ENCODE peak calls at places on chromosomes 11 and 22, in seven cellular contexts. A, F, O, L, K, E and N are unnamed samples.

GRCh38 chr11:63874511-63874910 is 35.6 kb downstream of the MARK2 start:
- DNase-seq in F (no peak), L (peak; percentile 29), A (no peak), E (no peak), K (no peak), O (no peak), N (no peak)

GRCh38 chr11:65112226-65112550 is 516 bp downstream of the TM7SF2 start:
- DNase-seq in F (peak; percentile 65), E (no peak), L (no peak), A (no peak), K (no peak), O (no peak), N (no peak)

GRCh38 chr22:38727530-38728451 is 22.0 kb downstream of the GTPBP1 start:
- DNase-seq in O (no peak), L (no peak), E (no peak), K (no peak), A (no peak), F (no peak), N (no peak)

GRCh38 chr22:17990942-17991341 is 33.4 kb downstream of the MICAL3 start:
- DNase-seq in F (no peak), K (no peak), E (no peak), O (no peak), A (no peak), L (no peak), N (no peak)

GRCh38 chr11:15159085-15159484 is 44.4 kb downstream of the INSC start:
- DNase-seq in O (no peak), L (peak; percentile 22), E (no peak), K (peak; percentile 28), F (peak; percentile 38), A (peak; percentile 51), N (no peak)

GRCh38 chr11:126700773-126701554 is 299.6 kb downstream of the KIRREL3 start:
- DNase-seq in A (peak; percentile 75), F (no peak), O (no peak), K (peak; percentile 54), L (no peak), E (no peak), N (no peak)

GRCh38 chr11:66002648-66003225 is 434 bp downstream of the BANF1 start:
- DNase-seq in K (peak; percentile 83), E (peak; percentile 94), F (no peak), O (no peak), A (no peak), L (no peak), N (no peak)

GRCh38 chr11:64225608-64226506 is at the start of the genes NUDT22 and TRPT1:
- DNase-seq in F (peak; percentile 94), K (peak; percentile 96), O (peak; percentile 87), E (peak; percentile 97), L (peak; percentile 95), A (peak; percentile 92), N (peak; percentile 93)

GRCh38 chr11:96306933-96307747 is 35.9 kb downstream of the MAML2 start:
- DNase-seq in O (no peak), K (no peak), F (peak; percentile 42), E (no peak), L (peak; percentile 94), A (no peak), N (no peak)

GRCh38 chr11:18310800-18311340 is 11.1 kb downstream of the HPS5 start:
- DNase-seq in L (no peak), K (peak; percentile 37), E (no peak), A (peak; percentile 16), O (no peak), F (no peak), N (no peak)

GRCh38 chr11:123490527-123490926 is 60.5 kb downstream of the GRAMD1B start:
- DNase-seq in O (no peak), K (no peak), A (no peak), E (no peak), F (no peak), L (no peak), N (no peak)
- TF ChIP-seq CTCF in O (no peak), K (peak; percentile 16), A (no peak), E (no peak), F (no peak), L (no peak), N (no peak)

GRCh38 chr11:20015529-20016427 is 144.5 kb downstream of the DBX1 start:
- DNase-seq in L (no peak), O (no peak), A (no peak), E (no peak), K (no peak), F (no peak), N (no peak)
- TF ChIP-seq CTCF in L (no peak), O (no peak), A (no peak), E (no peak), K (no peak), F (no peak), N (no peak)

GRCh38 chr11:59918987-59919589 is 19.1 kb upstream of the OOSP1 start:
- DNase-seq in L (peak; percentile 44), E (no peak), F (peak; percentile 33), A (peak; percentile 37), K (peak; percentile 28), O (no peak), N (no peak)
- TF ChIP-seq CTCF in L (peak; percentile 47), E (no peak), F (peak; percentile 62), A (peak; percentile 37), K (peak; percentile 18), O (peak; percentile 73), N (peak; percentile 43)

GRCh38 chr11:72012897-72013721 is 14.4 kb downstream of the IL18BP start:
- DNase-seq in E (no peak), F (no peak), K (no peak), L (no peak), O (no peak), A (no peak), N (no peak)

GRCh38 chr11:72012091-72012630 is 13.5 kb downstream of the IL18BP start:
- DNase-seq in F (no peak), K (no peak), E (no peak), L (no peak), A (no peak), O (no peak), N (no peak)

GRCh38 chr11:72014761-72015320 is 16.1 kb downstream of the IL18BP start:
- DNase-seq in F (no peak), A (no peak), O (no peak), E (no peak), K (peak; percentile 10), L (no peak), N (no peak)

GRCh38 chr11:72013765-72014711 is 15.3 kb downstream of the IL18BP start:
- DNase-seq in L (no peak), K (no peak), O (no peak), E (no peak), A (no peak), F (no peak), N (no peak)

DNA sequence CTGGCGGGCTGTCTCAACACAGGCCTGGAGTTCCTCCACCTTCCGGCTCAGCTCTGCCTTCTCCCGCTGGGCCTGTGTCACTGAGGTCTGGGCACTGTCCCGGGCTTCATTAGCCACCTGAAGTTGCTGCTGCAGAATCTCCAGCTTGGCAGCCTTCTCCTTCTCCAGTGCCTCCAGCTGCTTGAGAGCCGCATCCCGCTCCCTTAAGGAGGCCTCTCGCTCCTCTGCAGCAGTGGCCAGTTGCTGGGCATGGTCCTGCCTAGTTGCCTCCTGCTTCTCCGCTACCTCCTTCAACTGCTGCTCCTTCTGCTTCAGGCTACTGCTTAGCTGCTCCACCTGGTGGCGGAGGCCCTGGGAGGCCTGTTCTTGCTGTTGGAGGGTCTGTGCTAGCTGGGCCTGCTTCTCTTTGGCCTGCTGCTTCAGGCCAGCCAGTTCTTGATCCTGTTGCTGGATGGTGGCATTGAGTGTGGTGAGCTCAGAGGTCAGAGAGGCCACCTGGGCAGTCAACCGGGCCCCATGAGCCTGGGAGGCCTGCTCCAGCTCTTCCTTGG is 16.9 kb downstream of the IL18BP start:
- DNase-seq in O (no peak), L (peak; percentile 44), F (peak; percentile 49), A (no peak), K (peak; percentile 41), E (no peak), N (no peak)
- TF ChIP-seq CTCF in O (peak; percentile 47), L (peak; percentile 26), F (peak; percentile 44), A (peak; percentile 33), K (peak; percentile 66), E (peak; percentile 29), N (no peak)

DNA sequence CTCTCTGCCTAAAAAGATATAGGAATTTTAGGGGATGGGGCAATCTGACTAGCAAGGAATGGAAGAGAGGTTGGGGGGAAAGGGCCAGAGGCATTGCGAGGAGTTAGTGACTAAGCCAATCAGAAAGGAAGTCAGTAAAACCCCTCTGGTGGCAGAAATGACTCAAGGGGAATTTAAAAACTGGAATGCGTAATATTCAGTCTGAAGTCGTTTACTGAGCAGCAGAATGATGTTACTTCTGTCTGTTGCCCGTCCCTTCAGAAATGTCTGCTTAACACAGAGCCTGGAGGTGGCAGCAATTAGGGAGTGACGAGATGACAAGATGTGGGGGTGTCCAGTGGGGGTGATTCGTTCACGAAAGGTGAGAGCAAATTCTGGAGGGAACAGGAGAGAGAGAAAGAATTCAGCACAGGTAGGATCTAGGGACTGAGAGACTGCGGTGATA is 107.7 kb upstream of the CLMP start:
- DNase-seq in L (peak; percentile 17), A (peak; percentile 82), F (peak; percentile 27), O (no peak), K (peak; percentile 72), E (no peak), N (no peak)
- TF ChIP-seq CTCF in L (no peak), A (no peak), F (no peak), O (peak; percentile 7), K (no peak), E (no peak), N (no peak)